ENCODE peak calls at places on chromosomes 5 and 9, in six cellular contexts. One of them, this sample, is unnamed.

GRCh38 chr9:106333487-106333886 is 529.5 kb upstream of the ZNF462 start:
- DNase-seq in GM12878: no peak
- DNase-seq in H1: no peak
- DNase-seq in GM12891: no peak
- DNase-seq in K562: no peak
- DNase-seq in HepG2: no peak
- DNase-seq in this sample: no peak

GRCh38 chr9:5436441-5436840 is 1.3 kb downstream of the PLGRKT start:
- DNase-seq in GM12878: no peak
- DNase-seq in HepG2: no peak
- DNase-seq in H1: no peak
- DNase-seq in K562: no peak
- DNase-seq in GM12891: no peak
- DNase-seq in this sample: no peak

GRCh38 chr9:14415947-14416346 is 102.0 kb upstream of the NFIB start:
- DNase-seq in GM12891: no peak
- DNase-seq in HepG2: no peak
- DNase-seq in GM12878: no peak
- DNase-seq in K562: no peak
- DNase-seq in H1: no peak
- DNase-seq in this sample: no peak

GRCh38 chr5:98096155-98096554 is 677.3 kb upstream of the RGMB start:
- DNase-seq in H1: no peak
- DNase-seq in K562: no peak
- DNase-seq in GM12891: no peak
- DNase-seq in GM12878: no peak
- DNase-seq in HepG2: no peak
- DNase-seq in this sample: no peak

GRCh38 chr9:124030969-124031451 is 19.4 kb downstream of the LHX2 start:
- DNase-seq in GM12878: peak
- DNase-seq in K562: no peak
- DNase-seq in HepG2: no peak
- DNase-seq in H1: no peak
- DNase-seq in GM12891: no peak
- DNase-seq in this sample: no peak

GRCh38 chr5:108259306-108259705 is 122.6 kb downstream of the FBXL17 start:
- DNase-seq in GM12878: no peak
- DNase-seq in HepG2: no peak
- DNase-seq in K562: no peak
- DNase-seq in H1: no peak
- DNase-seq in GM12891: no peak
- DNase-seq in this sample: no peak

GRCh38 chr5:168163966-168164365 is 127.5 kb upstream of the WWC1 start:
- DNase-seq in GM12891: no peak
- DNase-seq in HepG2: no peak
- DNase-seq in K562: no peak
- DNase-seq in GM12878: no peak
- DNase-seq in H1: no peak
- DNase-seq in this sample: no peak

GRCh38 chr5:163506726-163507125 is 1.3 kb downstream of the MAT2B start:
- DNase-seq in GM12891: no peak
- DNase-seq in GM12878: no peak
- DNase-seq in K562: no peak
- DNase-seq in HepG2: no peak
- DNase-seq in H1: no peak
- DNase-seq in this sample: no peak

GRCh38 chr5:5404376-5404775 is 18.1 kb upstream of the ICE1 start:
- DNase-seq in H1: no peak
- DNase-seq in GM12891: no peak
- DNase-seq in K562: no peak
- DNase-seq in HepG2: no peak
- DNase-seq in GM12878: no peak
- DNase-seq in this sample: no peak

GRCh38 chr5:33725846-33726245 is 165.9 kb downstream of the ADAMTS12 start:
- DNase-seq in GM12891: no peak
- DNase-seq in GM12878: no peak
- DNase-seq in HepG2: no peak
- DNase-seq in K562: no peak
- DNase-seq in H1: no peak
- DNase-seq in this sample: no peak

GRCh38 chr5:17355585-17356346 is 138.3 kb downstream of the BASP1 start:
- DNase-seq in HepG2: no peak
- DNase-seq in H1: no peak
- DNase-seq in K562: no peak
- DNase-seq in GM12878: no peak
- DNase-seq in GM12891: no peak
- DNase-seq in this sample: no peak

GRCh38 chr9:4143951-4144717 is 155.7 kb downstream of the GLIS3 start:
- DNase-seq in K562: no peak
- DNase-seq in H1: no peak
- DNase-seq in GM12891: no peak
- DNase-seq in GM12878: no peak
- DNase-seq in HepG2: peak
- DNase-seq in this sample: no peak

GRCh38 chr5:135229122-135229521 is 169.9 kb downstream of the MACROH2A1 start:
- DNase-seq in HepG2: no peak
- DNase-seq in GM12878: no peak
- DNase-seq in K562: no peak
- DNase-seq in H1: no peak
- DNase-seq in GM12891: no peak
- DNase-seq in this sample: no peak

GRCh38 chr9:26175264-26175663 is 497.0 kb upstream of the TUSC1 start:
- DNase-seq in GM12878: no peak
- DNase-seq in K562: no peak
- DNase-seq in HepG2: no peak
- DNase-seq in GM12891: no peak
- DNase-seq in H1: no peak
- DNase-seq in this sample: no peak

GRCh38 chr9:135068776-135069415 is 18.6 kb upstream of the OLFM1 start:
- DNase-seq in GM12891: no peak
- DNase-seq in H1: no peak
- DNase-seq in K562: no peak
- DNase-seq in GM12878: no peak
- DNase-seq in HepG2: no peak
- DNase-seq in this sample: no peak

GRCh38 chr5:158751961-158752655 is 347.6 kb downstream of the EBF1 start:
- DNase-seq in GM12878: peak
- DNase-seq in K562: no peak
- DNase-seq in GM12891: peak
- DNase-seq in HepG2: no peak
- DNase-seq in H1: no peak
- DNase-seq in this sample: no peak

GRCh38 chr5:141778683-141779082 is 96.7 kb upstream of the ARAP3 start:
- DNase-seq in K562: no peak
- DNase-seq in H1: no peak
- DNase-seq in GM12878: no peak
- DNase-seq in HepG2: no peak
- DNase-seq in GM12891: no peak
- DNase-seq in this sample: no peak

GRCh38 chr5:40983781-40984180 is 74.5 kb downstream of the C7 start:
- DNase-seq in K562: no peak
- DNase-seq in GM12891: no peak
- DNase-seq in GM12878: no peak
- DNase-seq in HepG2: no peak
- DNase-seq in H1: no peak
- DNase-seq in this sample: no peak

GRCh38 chr5:32304622-32305021 is 8.1 kb downstream of the MTMR12 start:
- DNase-seq in K562: no peak
- DNase-seq in GM12891: no peak
- DNase-seq in HepG2: no peak
- DNase-seq in GM12878: no peak
- DNase-seq in H1: no peak
- DNase-seq in this sample: no peak

GRCh38 chr5:114311943-114312342 is 49.9 kb upstream of the KCNN2 start:
- DNase-seq in GM12878: no peak
- DNase-seq in GM12891: no peak
- DNase-seq in HepG2: no peak
- DNase-seq in K562: no peak
- DNase-seq in H1: peak
- DNase-seq in this sample: no peak

GRCh38 chr5:113195726-113196125 is 219.1 kb downstream of the DCP2 start:
- DNase-seq in GM12891: no peak
- DNase-seq in HepG2: no peak
- DNase-seq in H1: no peak
- DNase-seq in K562: no peak
- DNase-seq in GM12878: no peak
- DNase-seq in this sample: no peak

GRCh38 chr5:61052870-61053269 is 107.9 kb downstream of the NDUFAF2 start:
- DNase-seq in H1: no peak
- DNase-seq in HepG2: peak
- DNase-seq in GM12878: no peak
- DNase-seq in GM12891: no peak
- DNase-seq in K562: no peak
- DNase-seq in this sample: no peak

GRCh38 chr9:29241320-29241719 is 1668.0 kb upstream of the C9orf72 start:
- DNase-seq in GM12878: no peak
- DNase-seq in GM12891: no peak
- DNase-seq in H1: no peak
- DNase-seq in HepG2: no peak
- DNase-seq in K562: no peak
- DNase-seq in this sample: no peak

GRCh38 chr5:4230905-4231561 is 635.4 kb downstream of the IRX1 start:
- DNase-seq in GM12878: no peak
- DNase-seq in GM12891: no peak
- DNase-seq in K562: no peak
- DNase-seq in H1: no peak
- DNase-seq in HepG2: no peak
- DNase-seq in this sample: no peak

GRCh38 chr9:107222020-107222522 is 61.0 kb upstream of the RAD23B start:
- DNase-seq in HepG2: peak
- DNase-seq in K562: no peak
- DNase-seq in GM12878: no peak
- DNase-seq in GM12891: no peak
- DNase-seq in H1: no peak
- DNase-seq in this sample: no peak

GRCh38 chr5:39189297-39189955 is 29.9 kb downstream of the FYB1 start:
- DNase-seq in K562: no peak
- DNase-seq in H1: no peak
- DNase-seq in GM12891: no peak
- DNase-seq in HepG2: no peak
- DNase-seq in GM12878: no peak
- DNase-seq in this sample: no peak

GRCh38 chr5:122870219-122870856 is 24.9 kb downstream of the SNX24 start:
- DNase-seq in K562: no peak
- DNase-seq in HepG2: no peak
- DNase-seq in GM12891: no peak
- DNase-seq in H1: no peak
- DNase-seq in GM12878: no peak
- DNase-seq in this sample: no peak

GRCh38 chr9:117763314-117763713 is 59.1 kb downstream of the TLR4 start:
- DNase-seq in H1: no peak
- DNase-seq in GM12878: no peak
- DNase-seq in K562: no peak
- DNase-seq in HepG2: no peak
- DNase-seq in GM12891: no peak
- DNase-seq in this sample: no peak

GRCh38 chr9:113577525-113578261 is 114.2 kb downstream of the RGS3 start:
- DNase-seq in HepG2: no peak
- DNase-seq in H1: no peak
- DNase-seq in GM12891: no peak
- DNase-seq in K562: peak
- DNase-seq in GM12878: no peak
- DNase-seq in this sample: no peak

GRCh38 chr9:70060148-70060882 is 16.7 kb downstream of the MAMDC2 start:
- DNase-seq in HepG2: no peak
- DNase-seq in K562: no peak
- DNase-seq in GM12891: no peak
- DNase-seq in GM12878: no peak
- DNase-seq in H1: no peak
- DNase-seq in this sample: no peak

GRCh38 chr9:123974471-123974870 is 37.1 kb upstream of the LHX2 start:
- DNase-seq in GM12878: no peak
- DNase-seq in GM12891: no peak
- DNase-seq in HepG2: no peak
- DNase-seq in K562: no peak
- DNase-seq in H1: no peak
- DNase-seq in this sample: no peak

GRCh38 chr5:178194026-178194425 is 6.9 kb upstream of the GMCL2 start:
- DNase-seq in K562: no peak
- DNase-seq in HepG2: no peak
- DNase-seq in GM12878: no peak
- DNase-seq in H1: no peak
- DNase-seq in GM12891: no peak
- DNase-seq in this sample: no peak

GRCh38 chr5:3595102-3595961 is at the start of gene IRX1:
- DNase-seq in H1: peak
- DNase-seq in GM12891: no peak
- DNase-seq in GM12878: no peak
- DNase-seq in HepG2: no peak
- DNase-seq in K562: no peak
- DNase-seq in this sample: no peak

GRCh38 chr9:110256142-110256391 is 240 bp downstream of the TXN start:
- DNase-seq in GM12891: no peak
- DNase-seq in HepG2: no peak
- DNase-seq in H1: no peak
- DNase-seq in GM12878: no peak
- DNase-seq in K562: no peak
- DNase-seq in this sample: no peak

GRCh38 chr5:154271466-154271865 is 80.9 kb downstream of the GALNT10 start:
- DNase-seq in GM12878: no peak
- DNase-seq in HepG2: no peak
- DNase-seq in K562: no peak
- DNase-seq in GM12891: no peak
- DNase-seq in H1: no peak
- DNase-seq in this sample: no peak

GRCh38 chr9:86794356-86795046 is 152.8 kb downstream of the GAS1 start:
- DNase-seq in K562: no peak
- DNase-seq in HepG2: no peak
- DNase-seq in H1: no peak
- DNase-seq in GM12878: no peak
- DNase-seq in GM12891: no peak
- DNase-seq in this sample: no peak
- TF ChIP-seq POLR2AphosphoS5 in K562: no peak
- TF ChIP-seq POLR2AphosphoS5 in HepG2: no peak
- TF ChIP-seq POLR2AphosphoS5 in H1: no peak
- TF ChIP-seq POLR2AphosphoS5 in GM12878: no peak
- TF ChIP-seq POLR2AphosphoS5 in GM12891: no peak
- TF ChIP-seq POLR2AphosphoS5 in this sample: no peak

GRCh38 chr5:156420665-156421064 is 93.7 kb downstream of the SGCD start:
- DNase-seq in H1: no peak
- DNase-seq in K562: no peak
- DNase-seq in GM12891: no peak
- DNase-seq in HepG2: no peak
- DNase-seq in GM12878: no peak
- DNase-seq in this sample: no peak
- TF ChIP-seq TAF1 in H1: no peak
- TF ChIP-seq TAF1 in K562: no peak
- TF ChIP-seq TAF1 in GM12891: no peak
- TF ChIP-seq TAF1 in HepG2: no peak
- TF ChIP-seq TAF1 in GM12878: no peak
- TF ChIP-seq TAF1 in this sample: no peak

GRCh38 chr5:82388186-82388585 is 110.0 kb upstream of the RPS23 start:
- DNase-seq in GM12878: no peak
- DNase-seq in GM12891: no peak
- DNase-seq in H1: no peak
- DNase-seq in K562: no peak
- DNase-seq in HepG2: no peak
- DNase-seq in this sample: no peak
- TF ChIP-seq POLR2A in GM12878: no peak
- TF ChIP-seq POLR2A in GM12891: no peak
- TF ChIP-seq POLR2A in H1: no peak
- TF ChIP-seq POLR2A in K562: no peak
- TF ChIP-seq POLR2A in HepG2: no peak
- TF ChIP-seq POLR2A in this sample: no peak

GRCh38 chr5:111774525-111774924 is 17.5 kb upstream of the NREP start:
- DNase-seq in GM12891: no peak
- DNase-seq in K562: no peak
- DNase-seq in GM12878: no peak
- DNase-seq in H1: no peak
- DNase-seq in HepG2: no peak
- DNase-seq in this sample: no peak
- TF ChIP-seq POLR2AphosphoS5 in GM12891: no peak
- TF ChIP-seq POLR2AphosphoS5 in K562: no peak
- TF ChIP-seq POLR2AphosphoS5 in GM12878: no peak
- TF ChIP-seq POLR2AphosphoS5 in H1: no peak
- TF ChIP-seq POLR2AphosphoS5 in HepG2: no peak
- TF ChIP-seq POLR2AphosphoS5 in this sample: no peak

This sample was measured in GM12892.